ENCODE peak calls at places on chromosomes 6 and 20, in four cellular contexts. One of them, this sample, is unnamed. For H3K4me1, the result is how much of the 10 kb centered on the place peaks cover.

GRCh38 chr6:129188795-129189194 is 305.9 kb downstream of the LAMA2 start:
- DNase-seq in esophagus muscularis mucosa: no peak
- DNase-seq in heart left ventricle: no peak
- DNase-seq in uterus: no peak
- DNase-seq in this sample: no peak

GRCh38 chr6:117547688-117548621 is 54.4 kb downstream of the GOPC start:
- DNase-seq in esophagus muscularis mucosa: no peak
- DNase-seq in heart left ventricle: peak
- DNase-seq in uterus: peak
- DNase-seq in this sample: peak

GRCh38 chr6:130615816-130616215 is 211.4 kb upstream of the SMLR1 start:
- DNase-seq in esophagus muscularis mucosa: no peak
- DNase-seq in heart left ventricle: no peak
- DNase-seq in uterus: no peak
- DNase-seq in this sample: no peak

GRCh38 chr6:152727507-152727906 is 23.1 kb upstream of the VIP start:
- DNase-seq in uterus: no peak
- DNase-seq in esophagus muscularis mucosa: no peak
- DNase-seq in heart left ventricle: no peak
- DNase-seq in this sample: no peak

GRCh38 chr6:139253656-139254055 is 38.1 kb downstream of the TXLNB start:
- DNase-seq in heart left ventricle: no peak
- DNase-seq in uterus: no peak
- DNase-seq in esophagus muscularis mucosa: no peak
- DNase-seq in this sample: no peak

GRCh38 chr6:111173341-111173740 is 86.0 kb downstream of the SLC16A10 start:
- DNase-seq in uterus: no peak
- DNase-seq in esophagus muscularis mucosa: no peak
- DNase-seq in heart left ventricle: no peak
- DNase-seq in this sample: no peak

GRCh38 chr20:44357555-44358130 is 2.1 kb downstream of the HNF4A start:
- DNase-seq in heart left ventricle: peak
- DNase-seq in uterus: peak
- DNase-seq in esophagus muscularis mucosa: no peak
- DNase-seq in this sample: peak

GRCh38 chr20:36847009-36847709 is 28.8 kb upstream of the TLDC2 start:
- DNase-seq in uterus: peak
- DNase-seq in esophagus muscularis mucosa: peak
- DNase-seq in heart left ventricle: peak
- DNase-seq in this sample: peak

GRCh38 chr6:48747040-48747439 is 636.0 kb upstream of the PTCHD4 start:
- DNase-seq in uterus: no peak
- DNase-seq in heart left ventricle: no peak
- DNase-seq in esophagus muscularis mucosa: no peak
- DNase-seq in this sample: no peak

GRCh38 chr6:168145747-168146596 is 67.0 kb upstream of the FRMD1 start:
- DNase-seq in esophagus muscularis mucosa: peak
- DNase-seq in heart left ventricle: no peak
- DNase-seq in uterus: peak
- DNase-seq in this sample: no peak

GRCh38 chr6:110140650-110141049 is 38.8 kb downstream of the WASF1 start:
- DNase-seq in esophagus muscularis mucosa: no peak
- DNase-seq in uterus: no peak
- DNase-seq in heart left ventricle: no peak
- DNase-seq in this sample: no peak

GRCh38 chr6:134787261-134787871 is 162.5 kb downstream of the ALDH8A1 start:
- DNase-seq in uterus: no peak
- DNase-seq in heart left ventricle: no peak
- DNase-seq in esophagus muscularis mucosa: no peak
- DNase-seq in this sample: no peak

GRCh38 chr20:34076952-34077351 is 35.1 kb downstream of the EIF2S2 start:
- DNase-seq in heart left ventricle: no peak
- DNase-seq in uterus: no peak
- DNase-seq in esophagus muscularis mucosa: no peak
- DNase-seq in this sample: no peak

GRCh38 chr6:70709826-70710225 is 42.1 kb downstream of the SMAP1 start:
- DNase-seq in heart left ventricle: no peak
- DNase-seq in esophagus muscularis mucosa: no peak
- DNase-seq in uterus: no peak
- DNase-seq in this sample: no peak

GRCh38 chr6:83590413-83590812 is 78.1 kb downstream of the PRSS35 start:
- DNase-seq in heart left ventricle: no peak
- DNase-seq in uterus: no peak
- DNase-seq in esophagus muscularis mucosa: no peak
- DNase-seq in this sample: no peak

GRCh38 chr6:10505529-10505928 is 15.6 kb upstream of the GCNT2 start:
- DNase-seq in uterus: no peak
- DNase-seq in esophagus muscularis mucosa: no peak
- DNase-seq in heart left ventricle: no peak
- DNase-seq in this sample: no peak

GRCh38 chr20:1165521-1165920 is 19.3 kb downstream of the TMEM74B start:
- DNase-seq in heart left ventricle: no peak
- DNase-seq in uterus: no peak
- DNase-seq in esophagus muscularis mucosa: no peak
- DNase-seq in this sample: no peak

GRCh38 chr6:31658158-31658688 is 2.4 kb downstream of the C6orf47 start:
- DNase-seq in esophagus muscularis mucosa: no peak
- DNase-seq in uterus: no peak
- DNase-seq in heart left ventricle: no peak
- DNase-seq in this sample: no peak
- H3K4me1 ChIP-seq in esophagus muscularis mucosa: half or more
- H3K4me1 ChIP-seq in uterus: under half
- H3K4me1 ChIP-seq in heart left ventricle: under half
- H3K4me1 ChIP-seq in this sample: under half

DNA sequence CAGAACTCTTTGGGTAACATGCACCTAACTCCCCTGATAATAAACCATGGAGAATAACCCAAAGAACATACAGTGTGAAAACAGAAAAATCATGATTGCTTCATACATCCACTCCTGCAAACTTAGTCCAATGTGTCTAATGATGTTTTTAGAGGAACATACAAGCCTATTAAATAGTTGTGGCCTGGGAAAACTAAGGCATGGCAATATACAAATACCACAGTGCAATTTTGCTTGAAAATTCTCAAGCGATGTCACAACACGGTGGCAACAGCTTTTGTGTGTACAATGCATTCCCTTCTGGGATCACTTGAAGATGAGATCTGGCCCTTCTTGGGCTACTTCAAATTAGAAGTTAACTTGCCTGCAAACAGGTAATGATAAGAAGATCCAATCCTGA is 16.7 kb downstream of the MAP3K5 start:
- DNase-seq in uterus: no peak
- DNase-seq in heart left ventricle: no peak
- DNase-seq in esophagus muscularis mucosa: no peak
- DNase-seq in this sample: no peak
- H3K27ac ChIP-seq in uterus: no peak
- H3K27ac ChIP-seq in heart left ventricle: no peak
- H3K27ac ChIP-seq in esophagus muscularis mucosa: no peak
- H3K27ac ChIP-seq in this sample: peak

DNA sequence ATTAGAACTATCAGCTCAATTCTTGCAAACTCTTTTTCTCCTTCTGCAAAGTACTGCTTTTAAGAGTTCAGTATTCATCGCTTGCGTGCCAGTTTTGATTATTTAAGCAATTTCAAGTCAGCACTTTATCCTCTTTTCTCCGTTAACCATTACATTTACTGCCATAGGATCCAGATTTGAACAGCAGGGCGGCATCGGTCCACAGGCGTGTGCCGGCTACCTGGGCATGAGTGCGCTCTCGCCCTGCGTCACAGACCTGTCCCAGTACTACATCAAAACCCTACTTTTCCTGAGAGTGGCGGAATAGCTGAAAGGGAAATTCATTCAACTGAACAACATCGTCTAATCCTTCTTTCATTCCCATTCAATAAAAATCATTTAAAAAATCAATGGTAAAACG is 53.4 kb downstream of the MYLK4 start:
- DNase-seq in esophagus muscularis mucosa: peak
- DNase-seq in heart left ventricle: no peak
- DNase-seq in uterus: no peak
- DNase-seq in this sample: no peak
- TF ChIP-seq POLR2A in esophagus muscularis mucosa: no peak
- TF ChIP-seq POLR2A in heart left ventricle: no peak
- TF ChIP-seq POLR2A in uterus: no peak
- TF ChIP-seq POLR2A in this sample: no peak

DNA sequence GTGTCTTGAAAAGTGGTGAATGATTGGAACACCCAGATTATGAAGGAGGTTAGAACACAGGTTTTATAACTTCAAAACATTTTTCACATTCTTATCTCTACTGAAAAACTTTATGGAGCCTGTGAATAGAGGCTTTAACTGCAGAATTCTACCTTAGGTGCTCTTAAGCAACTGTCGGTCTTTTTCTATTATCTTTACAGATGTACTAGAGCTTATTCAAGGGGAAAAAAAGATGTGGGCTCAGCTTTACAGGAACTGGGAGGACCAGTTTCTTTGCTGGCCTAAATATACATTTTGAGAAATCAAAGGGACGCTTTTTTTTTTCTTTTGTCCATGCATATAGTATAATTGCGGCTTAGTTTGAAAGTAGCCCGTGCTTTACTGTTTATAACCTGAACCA is 58.9 kb downstream of the UST start:
- DNase-seq in heart left ventricle: no peak
- DNase-seq in uterus: no peak
- DNase-seq in esophagus muscularis mucosa: no peak
- DNase-seq in this sample: no peak
- H3K4me1 ChIP-seq in heart left ventricle: under half
- H3K4me1 ChIP-seq in uterus: under half
- H3K4me1 ChIP-seq in esophagus muscularis mucosa: under half
- H3K4me1 ChIP-seq in this sample: under half

GRCh38 chr20:2838847-2839671 is 1.4 kb downstream of the PCED1A start:
- DNase-seq in uterus: no peak
- DNase-seq in heart left ventricle: no peak
- DNase-seq in esophagus muscularis mucosa: no peak
- DNase-seq in this sample: no peak

GRCh38 chr20:2840967-2841531 is 504 bp downstream of the VPS16 start:
- DNase-seq in heart left ventricle: peak
- DNase-seq in uterus: peak
- DNase-seq in esophagus muscularis mucosa: peak
- DNase-seq in this sample: peak

GRCh38 chr20:2840138-2840966 is at the start of the genes PCED1A and VPS16:
- DNase-seq in uterus: peak
- DNase-seq in heart left ventricle: peak
- DNase-seq in esophagus muscularis mucosa: peak
- DNase-seq in this sample: peak

GRCh38 chr20:2838170-2838797 is 2.2 kb downstream of the PCED1A start:
- DNase-seq in heart left ventricle: no peak
- DNase-seq in esophagus muscularis mucosa: no peak
- DNase-seq in uterus: no peak
- DNase-seq in this sample: no peak

DNA sequence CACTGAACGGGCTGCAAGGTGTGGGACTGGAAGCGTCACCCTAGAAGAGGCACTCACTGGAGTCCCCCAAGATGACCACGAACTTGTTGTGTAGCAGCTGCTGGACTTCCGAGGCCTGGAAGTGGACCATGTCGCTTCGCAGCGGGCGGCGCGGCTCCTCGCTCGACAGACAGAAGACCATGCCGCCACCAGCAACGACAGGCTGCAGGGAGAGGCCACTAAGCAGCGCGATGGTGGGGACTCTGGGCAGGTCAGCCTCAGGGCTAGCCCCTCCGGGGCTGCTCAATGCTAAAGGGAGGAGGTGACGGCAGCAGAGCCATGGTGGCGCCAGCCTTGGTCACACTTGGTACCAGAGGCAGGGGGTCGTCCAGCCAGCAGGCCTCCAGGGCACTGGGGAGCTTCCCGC is 720 bp downstream of the PCED1A start:
- DNase-seq in uterus: no peak
- DNase-seq in heart left ventricle: no peak
- DNase-seq in esophagus muscularis mucosa: no peak
- DNase-seq in this sample: no peak
- H3K27ac ChIP-seq in uterus: no peak
- H3K27ac ChIP-seq in heart left ventricle: peak
- H3K27ac ChIP-seq in esophagus muscularis mucosa: peak
- H3K27ac ChIP-seq in this sample: no peak

DNA sequence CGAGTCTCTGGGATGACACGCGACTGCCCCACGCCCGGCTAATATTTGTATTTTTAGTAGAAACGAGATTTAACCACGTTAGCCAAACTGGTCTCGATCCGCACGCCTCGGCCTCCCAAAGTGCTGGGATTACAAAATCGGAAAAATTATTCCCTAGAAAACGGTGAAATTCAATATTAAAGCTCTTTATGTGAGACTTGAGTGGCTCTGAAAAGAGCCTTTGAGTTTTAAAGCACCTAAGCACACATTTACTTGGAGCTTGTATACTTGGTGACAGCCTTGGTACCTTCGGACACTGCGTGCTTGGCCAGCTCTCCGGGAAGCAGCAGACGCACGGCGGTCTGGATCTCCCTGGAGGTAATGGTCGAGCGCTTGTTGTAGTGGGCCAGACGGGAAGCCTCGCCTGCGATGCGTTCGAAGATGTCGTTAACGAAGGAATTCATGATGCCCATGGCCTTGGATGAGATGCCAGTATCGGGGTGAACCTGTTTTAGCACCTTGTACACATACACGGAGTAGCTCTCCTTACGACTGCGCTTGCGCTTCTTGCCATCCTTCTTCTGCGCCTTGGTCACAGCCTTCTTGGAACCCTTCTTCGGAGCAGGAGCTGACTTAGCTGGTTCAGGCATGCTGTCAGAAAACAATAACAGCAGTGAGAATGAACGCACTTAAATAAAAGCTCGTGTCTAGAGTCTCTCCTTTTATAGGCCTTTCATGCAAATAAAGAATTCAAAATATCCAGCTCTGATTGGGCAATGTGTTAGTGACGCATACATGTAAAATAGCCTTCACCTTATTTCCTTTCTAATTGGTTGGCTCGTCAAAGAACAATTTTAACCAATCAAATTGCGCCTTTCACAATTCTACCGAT is 129.0 kb downstream of the HFE start:
- DNase-seq in esophagus muscularis mucosa: peak
- DNase-seq in heart left ventricle: peak
- DNase-seq in uterus: peak
- DNase-seq in this sample: peak
- TF ChIP-seq POLR2A in esophagus muscularis mucosa: peak
- TF ChIP-seq POLR2A in heart left ventricle: peak
- TF ChIP-seq POLR2A in uterus: peak
- TF ChIP-seq POLR2A in this sample: peak

GRCh38 chr6:340991-341827 is 48.9 kb downstream of the DUSP22 start:
- DNase-seq in uterus: no peak
- DNase-seq in esophagus muscularis mucosa: no peak
- DNase-seq in heart left ventricle: no peak
- DNase-seq in this sample: peak
- H3K4me1 ChIP-seq in uterus: under half
- H3K4me1 ChIP-seq in esophagus muscularis mucosa: under half
- H3K4me1 ChIP-seq in heart left ventricle: under half
- H3K4me1 ChIP-seq in this sample: under half